ENCODE peak calls at places on chromosomes 2 and 18, in seven cellular contexts. L is SK-N-SH, C is upper lobe of left lung, A is stomach, V is K562, E is H1, T is transverse colon. B is an unnamed sample.

GRCh38 chr2:172445851-172446250 is 18.5 kb downstream of the ITGA6 start:
- DNase-seq in L (no peak), C (no peak), A (no peak), V (no peak), E (no peak), T (no peak), B (no peak)

GRCh38 chr2:182622231-182622630 is 93.8 kb upstream of the DNAJC10 start:
- DNase-seq in L (no peak), C (no peak), A (no peak), V (no peak), E (no peak), T (no peak), B (no peak)

GRCh38 chr2:222819722-222820333 is 41.0 kb upstream of the ACSL3 start:
- DNase-seq in L (no peak), C (no peak), A (no peak), V (no peak), E (no peak), T (no peak), B (no peak)

GRCh38 chr2:12723741-12724463 is 7.2 kb downstream of the TRIB2 start:
- DNase-seq in L (no peak), C (no peak), A (no peak), V (no peak), E (no peak), T (no peak), B (no peak)

GRCh38 chr18:31931163-31931885 is 11.6 kb downstream of the TRAPPC8 start:
- DNase-seq in L (peak), C (no peak), A (no peak), V (no peak), E (no peak), T (no peak), B (no peak)

GRCh38 chr18:52392160-52392559 is 52.2 kb downstream of the DCC start:
- DNase-seq in L (no peak), C (no peak), A (no peak), V (no peak), E (no peak), T (no peak), B (no peak)

GRCh38 chr2:58710795-58711279 is 469.7 kb upstream of the FANCL start:
- DNase-seq in L (no peak), C (no peak), A (no peak), V (peak), E (no peak), T (no peak), B (peak)

GRCh38 chr18:78634061-78634696 is 345.4 kb upstream of the SALL3 start:
- DNase-seq in L (no peak), C (no peak), A (no peak), V (no peak), E (no peak), T (no peak), B (no peak)

GRCh38 chr18:31217455-31217854 is 54.8 kb upstream of the DSC1 start:
- DNase-seq in L (no peak), C (no peak), A (no peak), V (no peak), E (no peak), T (no peak), B (no peak)

GRCh38 chr2:19936203-19936602 is 34.4 kb upstream of the TTC32 start:
- DNase-seq in L (no peak), C (no peak), A (no peak), V (no peak), E (no peak), T (no peak), B (no peak)

GRCh38 chr2:224650815-224651439 is 65.2 kb downstream of the CCDC195 start:
- DNase-seq in L (peak), C (no peak), A (no peak), V (peak), E (no peak), T (no peak), B (no peak)

GRCh38 chr2:132387126-132387525 is 29.5 kb upstream of the GPR39 start:
- DNase-seq in L (no peak), C (no peak), A (no peak), V (no peak), E (no peak), T (no peak), B (no peak)

GRCh38 chr18:79366177-79367094 is 29.3 kb upstream of the NFATC1 start:
- DNase-seq in L (peak), C (no peak), A (no peak), V (no peak), E (no peak), T (no peak), B (no peak)

GRCh38 chr2:238139141-238139840 is 823 bp downstream of the KLHL30 start:
- DNase-seq in L (no peak), C (peak), A (no peak), V (peak), E (no peak), T (no peak), B (no peak)

GRCh38 chr2:66438498-66439290 is 3.8 kb downstream of the MEIS1 start:
- DNase-seq in L (no peak), C (no peak), A (no peak), V (no peak), E (no peak), T (no peak), B (no peak)

GRCh38 chr2:84132371-84132770 is 326.7 kb downstream of the SUCLG1 start:
- DNase-seq in L (no peak), C (no peak), A (no peak), V (no peak), E (no peak), T (no peak), B (no peak)

GRCh38 chr18:61201516-61201915 is 131.7 kb upstream of the CDH20 start:
- DNase-seq in L (no peak), C (no peak), A (no peak), V (no peak), E (no peak), T (no peak), B (no peak)

GRCh38 chr18:48615566-48616401 is 77.0 kb downstream of the CTIF start:
- DNase-seq in L (no peak), C (no peak), A (peak), V (no peak), E (no peak), T (peak), B (no peak)

GRCh38 chr2:105336786-105337121 is 586 bp upstream of the C2orf49 start:
- DNase-seq in L (no peak), C (no peak), A (no peak), V (no peak), E (no peak), T (no peak), B (no peak)

GRCh38 chr2:38685116-38685735 is 19.3 kb downstream of the GALM start:
- DNase-seq in L (no peak), C (no peak), A (no peak), V (peak), E (no peak), T (no peak), B (no peak)

GRCh38 chr2:38691994-38692393 is 26.1 kb downstream of the GALM start:
- DNase-seq in L (no peak), C (no peak), A (no peak), V (no peak), E (no peak), T (no peak), B (no peak)

GRCh38 chr2:38692636-38693318 is 26.9 kb downstream of the GALM start:
- DNase-seq in L (no peak), C (no peak), A (peak), V (peak), E (no peak), T (peak), B (no peak)

GRCh38 chr2:38690499-38691420 is 24.8 kb downstream of the GALM start:
- DNase-seq in L (peak), C (no peak), A (no peak), V (peak), E (no peak), T (peak), B (no peak)
- TF ChIP-seq POLR2AphosphoS5 in L (peak), C (no peak), A (peak), V (peak), E (no peak), T (no peak), B (no peak)

GRCh38 chr18:12254820-12255511 is 805 bp downstream of the CIDEA start:
- DNase-seq in L (no peak), C (peak), A (no peak), V (no peak), E (no peak), T (no peak), B (no peak)

GRCh38 chr18:12255626-12256026 is 1.5 kb downstream of the CIDEA start:
- DNase-seq in L (no peak), C (no peak), A (no peak), V (no peak), E (no peak), T (no peak), B (no peak)

GRCh38 chr18:12253027-12253426 is 1.1 kb upstream of the CIDEA start:
- DNase-seq in L (no peak), C (peak), A (no peak), V (no peak), E (no peak), T (no peak), B (no peak)

GRCh38 chr18:12253517-12254136 is 534 bp upstream of the CIDEA start:
- DNase-seq in L (no peak), C (peak), A (no peak), V (no peak), E (no peak), T (no peak), B (no peak)

GRCh38 chr18:12254137-12254819 is at the start of gene CIDEA:
- DNase-seq in L (no peak), C (peak), A (no peak), V (no peak), E (no peak), T (no peak), B (no peak)
- H3K4me3 ChIP-seq in L (no peak), C (no peak), A (peak), V (no peak), E (peak), T (peak), B (peak)

GRCh38 chr2:2876350-2877042 is 501.1 kb downstream of the EIPR1 start:
- DNase-seq in L (no peak), C (no peak), A (no peak), V (no peak), E (no peak), T (no peak), B (no peak)
- TF ChIP-seq EP300 in L (no peak), C (no peak), A (no peak), V (no peak), E (no peak), T (no peak), B (no peak)

DNA sequence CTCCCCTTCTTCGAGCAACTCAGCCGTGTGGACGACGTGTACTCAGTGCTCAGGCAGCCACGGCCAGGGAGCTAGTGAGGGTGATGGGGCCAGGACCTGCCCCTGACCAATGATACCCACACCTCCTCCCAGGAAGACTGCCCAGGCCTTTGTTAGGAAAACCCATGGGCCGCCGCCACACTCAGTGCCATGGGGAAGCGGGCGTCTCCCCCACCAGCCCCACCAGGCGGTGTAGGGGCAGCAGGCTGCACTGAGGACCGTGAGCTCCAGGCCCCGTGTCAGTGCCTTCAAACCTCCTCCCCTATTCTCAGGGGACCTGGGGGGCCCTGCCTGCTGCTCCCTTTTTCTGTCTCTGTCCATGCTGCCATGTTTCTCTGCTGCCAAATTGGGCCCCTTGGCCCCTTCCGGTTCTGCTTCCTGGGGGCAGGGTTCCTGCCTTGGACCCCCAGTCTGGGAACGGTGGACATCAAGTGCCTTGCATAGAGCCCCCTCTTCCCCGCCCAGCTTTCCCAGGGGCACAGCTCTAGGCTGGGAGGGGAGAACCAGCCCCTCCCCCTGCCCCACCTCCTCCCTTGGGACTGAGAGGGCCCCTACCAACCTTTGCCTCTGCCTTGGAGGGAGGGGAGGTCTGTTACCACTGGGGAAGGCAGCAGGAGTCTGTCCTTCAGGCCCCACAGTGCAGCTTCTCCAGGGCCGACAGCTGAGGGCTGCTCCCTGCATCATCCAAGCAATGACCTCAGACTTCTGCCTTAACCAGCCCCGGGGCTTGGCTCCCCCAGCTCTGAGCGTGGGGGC is 4.9 kb downstream of the CTDSP1 start:
- DNase-seq in L (no peak), C (peak), A (no peak), V (no peak), E (no peak), T (no peak), B (peak)
- TF ChIP-seq POLR2AphosphoS5 in L (no peak), C (no peak), A (no peak), V (peak), E (no peak), T (no peak), B (no peak)

DNA sequence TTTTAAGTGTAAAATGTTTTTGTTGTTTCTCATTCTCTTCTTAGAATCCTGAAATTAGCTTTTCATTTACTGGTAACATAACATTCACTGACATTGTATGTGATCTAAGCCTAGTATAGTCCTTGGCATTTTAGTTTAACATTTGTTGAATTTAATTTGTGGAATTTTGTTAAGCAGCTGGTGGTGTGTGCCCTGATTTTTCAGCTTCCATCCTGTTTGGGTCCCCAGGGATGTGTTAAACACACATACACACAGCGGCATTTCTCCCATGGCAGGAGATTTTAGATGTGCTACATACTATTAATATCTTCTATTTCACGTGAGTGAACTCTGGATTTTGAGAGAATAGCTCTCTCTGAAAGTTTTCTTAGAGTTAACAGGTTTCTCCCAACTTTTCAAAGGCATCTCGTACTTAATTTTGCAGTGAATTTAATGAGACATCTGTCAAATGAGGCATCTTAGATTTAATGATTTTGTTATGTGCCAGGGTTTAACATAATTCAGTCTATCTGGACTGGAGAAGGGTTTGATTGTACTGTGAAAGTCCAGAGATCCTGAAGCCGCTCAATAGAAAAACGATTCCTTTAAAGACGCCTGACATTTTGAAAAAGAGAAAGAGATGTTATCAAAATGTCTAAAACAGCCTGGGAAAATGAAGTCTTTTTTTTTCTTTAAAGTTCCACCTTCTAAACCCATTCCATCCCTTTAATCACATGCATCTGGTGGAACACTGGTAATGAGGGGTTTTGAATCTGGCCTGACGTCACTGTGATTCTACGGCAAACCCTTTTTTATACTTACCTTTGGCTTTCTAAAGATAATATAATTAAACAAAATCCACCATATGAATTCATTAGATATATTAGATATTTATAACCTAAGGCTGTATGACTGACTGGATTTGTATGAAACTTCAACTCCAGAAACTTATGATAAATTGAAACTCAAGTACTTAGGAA is 6.8 kb downstream of the PHLPP1 start:
- DNase-seq in L (no peak), C (no peak), A (no peak), V (no peak), E (no peak), T (no peak), B (no peak)
- H3K4me3 ChIP-seq in L (no peak), C (no peak), A (no peak), V (no peak), E (peak), T (no peak), B (no peak)

GRCh38 chr2:212153923-212154322 is 384.7 kb downstream of the ERBB4 start:
- DNase-seq in L (no peak), C (no peak), A (no peak), V (no peak), E (no peak), T (no peak), B (no peak)

GRCh38 chr2:212157011-212157410 is 381.6 kb downstream of the ERBB4 start:
- DNase-seq in L (no peak), C (no peak), A (no peak), V (no peak), E (no peak), T (no peak), B (no peak)

GRCh38 chr2:212158081-212158480 is 380.5 kb downstream of the ERBB4 start:
- DNase-seq in L (no peak), C (no peak), A (no peak), V (no peak), E (no peak), T (no peak), B (no peak)

GRCh38 chr2:212154392-212154791 is 384.2 kb downstream of the ERBB4 start:
- DNase-seq in L (no peak), C (no peak), A (no peak), V (no peak), E (no peak), T (no peak), B (no peak)

DNA sequence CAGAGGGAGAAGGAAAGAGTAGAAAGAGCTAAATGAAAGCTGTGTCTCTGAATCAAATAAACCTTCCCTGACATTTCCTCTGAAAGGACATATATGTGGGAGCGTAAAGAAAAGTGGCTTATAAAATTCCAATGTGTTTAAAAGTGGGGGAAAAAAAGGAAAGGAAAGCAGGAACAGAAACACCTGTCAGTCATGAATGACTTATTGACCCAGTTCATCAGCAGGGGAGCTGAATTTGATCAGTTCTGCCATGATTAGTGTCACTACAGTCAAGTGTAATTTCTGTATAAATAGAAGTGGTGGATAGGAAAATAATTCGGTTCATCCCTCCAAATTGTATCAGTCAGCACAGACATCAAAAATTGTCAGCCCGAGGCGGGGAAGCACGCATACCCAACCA is 382.5 kb downstream of the ERBB4 start:
- DNase-seq in L (no peak), C (no peak), A (no peak), V (no peak), E (no peak), T (no peak), B (no peak)
- TF ChIP-seq EP300 in L (no peak), C (no peak), A (no peak), V (no peak), E (no peak), T (no peak), B (no peak)

DNA sequence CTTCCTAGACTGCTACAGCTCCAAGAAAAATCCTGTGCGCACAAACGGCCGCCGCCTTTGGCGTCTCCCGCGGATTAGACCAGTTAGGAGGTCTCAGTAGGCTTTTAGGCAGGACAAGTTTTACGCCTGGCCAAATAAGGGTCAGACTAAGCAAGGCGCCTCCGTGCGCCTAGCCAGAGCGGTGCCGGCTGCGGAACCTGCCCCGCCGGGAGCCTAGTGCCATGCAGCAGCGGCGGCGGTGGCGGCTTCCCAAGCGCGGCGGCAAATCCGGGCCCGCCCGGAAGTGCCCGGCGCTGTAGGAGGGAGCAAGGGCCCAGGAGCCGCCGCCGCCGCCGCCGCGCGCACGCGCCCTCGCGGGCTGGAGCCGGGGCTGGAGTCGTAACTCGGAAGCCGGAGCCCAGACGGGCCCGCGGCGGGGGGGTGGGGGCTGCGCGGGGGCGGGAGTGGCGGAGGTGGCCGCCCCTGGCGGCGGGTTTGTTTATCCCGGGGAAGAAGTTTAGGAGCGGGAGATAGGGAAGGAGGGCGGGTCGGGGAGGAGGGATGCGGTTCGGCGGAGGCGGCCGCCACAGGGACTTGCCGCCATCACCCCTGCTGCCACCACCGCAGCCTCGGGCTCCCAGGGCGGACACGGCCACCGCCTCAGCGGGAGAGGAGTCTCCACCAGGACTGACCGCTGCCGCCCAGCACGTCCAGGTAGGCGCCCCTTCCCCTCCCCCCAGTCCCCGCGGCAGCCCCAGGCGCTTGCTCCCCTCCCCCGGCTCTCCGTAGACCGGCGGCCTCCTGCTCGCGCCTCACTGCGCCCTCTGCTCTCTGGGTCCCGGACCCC is at the start of gene SPOPL:
- DNase-seq in L (peak), C (peak), A (peak), V (peak), E (peak), T (peak), B (peak)
- TF ChIP-seq POLR2AphosphoS5 in L (peak), C (no peak), A (peak), V (peak), E (peak), T (peak), B (peak)

GRCh38 chr18:34222396-34223163 is 2.1 kb downstream of the NOL4 start:
- DNase-seq in L (peak), C (peak), A (no peak), V (no peak), E (no peak), T (no peak), B (peak)
- H3K4me3 ChIP-seq in L (peak), C (no peak), A (peak), V (no peak), E (peak), T (peak), B (peak)

B was measured in sigmoid colon.